ENCODE peak calls at places on chromosomes 3 and 15, in nine cellular contexts. One of them, this sample, is unnamed.

GRCh38 chr15:56948000-56948765 is 29.7 kb downstream of the TCF12 start:
- ATAC-seq in heart right ventricle: no peak
- ATAC-seq in naive thymus-derived CD8-positive, alpha-beta T cell: no peak
- ATAC-seq in left cardiac atrium: no peak
- ATAC-seq in activated T-helper 17 cell treated with anti-CD3 and anti-CD28 coated beads, Interleukin-2, amount 50 U/mL, for 72 hours: no peak
- ATAC-seq in sciatic nerve: peak; percentile 41
- ATAC-seq in CD4-positive, alpha-beta T cell: no peak
- ATAC-seq in right lobe of liver: peak; percentile 17
- ATAC-seq in IMR-90: peak; percentile 64
- ATAC-seq in this sample: no peak

GRCh38 chr15:49134683-49135341 is 20.6 kb downstream of the COPS2 start:
- ATAC-seq in heart right ventricle: no peak
- ATAC-seq in naive thymus-derived CD8-positive, alpha-beta T cell: no peak
- ATAC-seq in left cardiac atrium: no peak
- ATAC-seq in activated T-helper 17 cell treated with anti-CD3 and anti-CD28 coated beads, Interleukin-2, amount 50 U/mL, for 72 hours: no peak
- ATAC-seq in sciatic nerve: no peak
- ATAC-seq in CD4-positive, alpha-beta T cell: no peak
- ATAC-seq in right lobe of liver: no peak
- ATAC-seq in IMR-90: no peak
- ATAC-seq in this sample: no peak

GRCh38 chr15:47573673-47574072 is 143.6 kb upstream of the SEMA6D start:
- ATAC-seq in heart right ventricle: no peak
- ATAC-seq in naive thymus-derived CD8-positive, alpha-beta T cell: no peak
- ATAC-seq in left cardiac atrium: no peak
- ATAC-seq in activated T-helper 17 cell treated with anti-CD3 and anti-CD28 coated beads, Interleukin-2, amount 50 U/mL, for 72 hours: no peak
- ATAC-seq in sciatic nerve: no peak
- ATAC-seq in CD4-positive, alpha-beta T cell: no peak
- ATAC-seq in right lobe of liver: no peak
- ATAC-seq in IMR-90: no peak
- ATAC-seq in this sample: no peak

GRCh38 chr3:9088431-9089353 is 125.4 kb upstream of the RAD18 start:
- ATAC-seq in heart right ventricle: peak; percentile 58
- ATAC-seq in naive thymus-derived CD8-positive, alpha-beta T cell: no peak
- ATAC-seq in left cardiac atrium: peak; percentile 80
- ATAC-seq in activated T-helper 17 cell treated with anti-CD3 and anti-CD28 coated beads, Interleukin-2, amount 50 U/mL, for 72 hours: no peak
- ATAC-seq in sciatic nerve: peak; percentile 63
- ATAC-seq in CD4-positive, alpha-beta T cell: no peak
- ATAC-seq in right lobe of liver: peak; percentile 81
- ATAC-seq in IMR-90: peak; percentile 37
- ATAC-seq in this sample: no peak

GRCh38 chr3:178676077-178676476 is 139.8 kb downstream of the KCNMB2 start:
- ATAC-seq in heart right ventricle: peak; percentile 93
- ATAC-seq in naive thymus-derived CD8-positive, alpha-beta T cell: no peak
- ATAC-seq in left cardiac atrium: peak; percentile 78
- ATAC-seq in activated T-helper 17 cell treated with anti-CD3 and anti-CD28 coated beads, Interleukin-2, amount 50 U/mL, for 72 hours: no peak
- ATAC-seq in sciatic nerve: no peak
- ATAC-seq in CD4-positive, alpha-beta T cell: no peak
- ATAC-seq in right lobe of liver: no peak
- ATAC-seq in IMR-90: no peak
- ATAC-seq in this sample: no peak

GRCh38 chr3:150222190-150222548 is 185.9 kb upstream of the TSC22D2 start:
- ATAC-seq in heart right ventricle: no peak
- ATAC-seq in naive thymus-derived CD8-positive, alpha-beta T cell: no peak
- ATAC-seq in left cardiac atrium: no peak
- ATAC-seq in activated T-helper 17 cell treated with anti-CD3 and anti-CD28 coated beads, Interleukin-2, amount 50 U/mL, for 72 hours: no peak
- ATAC-seq in sciatic nerve: no peak
- ATAC-seq in CD4-positive, alpha-beta T cell: no peak
- ATAC-seq in right lobe of liver: no peak
- ATAC-seq in IMR-90: no peak
- ATAC-seq in this sample: no peak

GRCh38 chr15:81279621-81280051 is 44.3 kb downstream of the STARD5 start:
- ATAC-seq in heart right ventricle: no peak
- ATAC-seq in naive thymus-derived CD8-positive, alpha-beta T cell: no peak
- ATAC-seq in left cardiac atrium: no peak
- ATAC-seq in activated T-helper 17 cell treated with anti-CD3 and anti-CD28 coated beads, Interleukin-2, amount 50 U/mL, for 72 hours: no peak
- ATAC-seq in sciatic nerve: no peak
- ATAC-seq in CD4-positive, alpha-beta T cell: no peak
- ATAC-seq in right lobe of liver: no peak
- ATAC-seq in IMR-90: no peak
- ATAC-seq in this sample: no peak

GRCh38 chr3:33758278-33758677 is 40.2 kb upstream of the PDCD6IP start:
- ATAC-seq in heart right ventricle: no peak
- ATAC-seq in naive thymus-derived CD8-positive, alpha-beta T cell: no peak
- ATAC-seq in left cardiac atrium: no peak
- ATAC-seq in activated T-helper 17 cell treated with anti-CD3 and anti-CD28 coated beads, Interleukin-2, amount 50 U/mL, for 72 hours: no peak
- ATAC-seq in sciatic nerve: no peak
- ATAC-seq in CD4-positive, alpha-beta T cell: no peak
- ATAC-seq in right lobe of liver: no peak
- ATAC-seq in IMR-90: no peak
- ATAC-seq in this sample: no peak

GRCh38 chr15:27681038-27681437 is 418.1 kb downstream of the OCA2 start:
- ATAC-seq in heart right ventricle: no peak
- ATAC-seq in naive thymus-derived CD8-positive, alpha-beta T cell: no peak
- ATAC-seq in left cardiac atrium: no peak
- ATAC-seq in activated T-helper 17 cell treated with anti-CD3 and anti-CD28 coated beads, Interleukin-2, amount 50 U/mL, for 72 hours: no peak
- ATAC-seq in sciatic nerve: no peak
- ATAC-seq in CD4-positive, alpha-beta T cell: no peak
- ATAC-seq in right lobe of liver: no peak
- ATAC-seq in IMR-90: no peak
- ATAC-seq in this sample: no peak

GRCh38 chr3:10756546-10756945 is 59.5 kb upstream of the SLC6A11 start:
- ATAC-seq in heart right ventricle: no peak
- ATAC-seq in naive thymus-derived CD8-positive, alpha-beta T cell: no peak
- ATAC-seq in left cardiac atrium: no peak
- ATAC-seq in activated T-helper 17 cell treated with anti-CD3 and anti-CD28 coated beads, Interleukin-2, amount 50 U/mL, for 72 hours: no peak
- ATAC-seq in sciatic nerve: no peak
- ATAC-seq in CD4-positive, alpha-beta T cell: no peak
- ATAC-seq in right lobe of liver: no peak
- ATAC-seq in IMR-90: no peak
- ATAC-seq in this sample: no peak

GRCh38 chr3:185361920-185362319 is 1.0 kb upstream of the MAP3K13 start:
- ATAC-seq in heart right ventricle: no peak
- ATAC-seq in naive thymus-derived CD8-positive, alpha-beta T cell: no peak
- ATAC-seq in left cardiac atrium: no peak
- ATAC-seq in activated T-helper 17 cell treated with anti-CD3 and anti-CD28 coated beads, Interleukin-2, amount 50 U/mL, for 72 hours: no peak
- ATAC-seq in sciatic nerve: no peak
- ATAC-seq in CD4-positive, alpha-beta T cell: no peak
- ATAC-seq in right lobe of liver: peak; percentile 76
- ATAC-seq in IMR-90: no peak
- ATAC-seq in this sample: no peak

GRCh38 chr3:96814581-96815567 is at the start of gene EPHA6:
- ATAC-seq in heart right ventricle: peak; percentile 62
- ATAC-seq in naive thymus-derived CD8-positive, alpha-beta T cell: no peak
- ATAC-seq in left cardiac atrium: peak; percentile 65
- ATAC-seq in activated T-helper 17 cell treated with anti-CD3 and anti-CD28 coated beads, Interleukin-2, amount 50 U/mL, for 72 hours: no peak
- ATAC-seq in sciatic nerve: peak; percentile 60
- ATAC-seq in CD4-positive, alpha-beta T cell: no peak
- ATAC-seq in right lobe of liver: no peak
- ATAC-seq in IMR-90: no peak
- ATAC-seq in this sample: no peak

GRCh38 chr3:5426094-5426883 is 238.8 kb downstream of the EDEM1 start:
- ATAC-seq in heart right ventricle: no peak
- ATAC-seq in naive thymus-derived CD8-positive, alpha-beta T cell: peak; percentile 60
- ATAC-seq in left cardiac atrium: peak; percentile 84
- ATAC-seq in activated T-helper 17 cell treated with anti-CD3 and anti-CD28 coated beads, Interleukin-2, amount 50 U/mL, for 72 hours: peak; percentile 83
- ATAC-seq in sciatic nerve: peak; percentile 85
- ATAC-seq in CD4-positive, alpha-beta T cell: peak; percentile 56
- ATAC-seq in right lobe of liver: peak; percentile 93
- ATAC-seq in IMR-90: peak; percentile 71
- ATAC-seq in this sample: peak; percentile 53

GRCh38 chr3:156626104-156626503 is 48.3 kb upstream of the TIPARP start:
- ATAC-seq in heart right ventricle: no peak
- ATAC-seq in naive thymus-derived CD8-positive, alpha-beta T cell: no peak
- ATAC-seq in left cardiac atrium: no peak
- ATAC-seq in activated T-helper 17 cell treated with anti-CD3 and anti-CD28 coated beads, Interleukin-2, amount 50 U/mL, for 72 hours: peak; percentile 69
- ATAC-seq in sciatic nerve: no peak
- ATAC-seq in CD4-positive, alpha-beta T cell: no peak
- ATAC-seq in right lobe of liver: peak; percentile 38
- ATAC-seq in IMR-90: no peak
- ATAC-seq in this sample: peak; percentile 80

GRCh38 chr3:188520466-188520865 is 366.5 kb downstream of the LPP start:
- ATAC-seq in heart right ventricle: no peak
- ATAC-seq in naive thymus-derived CD8-positive, alpha-beta T cell: no peak
- ATAC-seq in left cardiac atrium: no peak
- ATAC-seq in activated T-helper 17 cell treated with anti-CD3 and anti-CD28 coated beads, Interleukin-2, amount 50 U/mL, for 72 hours: no peak
- ATAC-seq in sciatic nerve: peak; percentile 8
- ATAC-seq in CD4-positive, alpha-beta T cell: no peak
- ATAC-seq in right lobe of liver: no peak
- ATAC-seq in IMR-90: no peak
- ATAC-seq in this sample: no peak

GRCh38 chr15:70474367-70474681 is 289.0 kb downstream of the UACA start:
- ATAC-seq in heart right ventricle: peak; percentile 63
- ATAC-seq in naive thymus-derived CD8-positive, alpha-beta T cell: peak; percentile 24
- ATAC-seq in left cardiac atrium: peak; percentile 46
- ATAC-seq in activated T-helper 17 cell treated with anti-CD3 and anti-CD28 coated beads, Interleukin-2, amount 50 U/mL, for 72 hours: no peak
- ATAC-seq in sciatic nerve: no peak
- ATAC-seq in CD4-positive, alpha-beta T cell: no peak
- ATAC-seq in right lobe of liver: peak; percentile 18
- ATAC-seq in IMR-90: no peak
- ATAC-seq in this sample: no peak

GRCh38 chr3:47512416-47513124 is 942 bp downstream of the ELP6 start:
- ATAC-seq in heart right ventricle: peak; percentile 36
- ATAC-seq in naive thymus-derived CD8-positive, alpha-beta T cell: peak; percentile 9
- ATAC-seq in left cardiac atrium: peak; percentile 18
- ATAC-seq in activated T-helper 17 cell treated with anti-CD3 and anti-CD28 coated beads, Interleukin-2, amount 50 U/mL, for 72 hours: peak; percentile 23
- ATAC-seq in sciatic nerve: peak; percentile 22
- ATAC-seq in CD4-positive, alpha-beta T cell: peak; percentile 14
- ATAC-seq in right lobe of liver: peak; percentile 8
- ATAC-seq in IMR-90: peak; percentile 4
- ATAC-seq in this sample: no peak

GRCh38 chr3:1079641-1080040 is 13.2 kb upstream of the CNTN6 start:
- ATAC-seq in heart right ventricle: no peak
- ATAC-seq in naive thymus-derived CD8-positive, alpha-beta T cell: no peak
- ATAC-seq in left cardiac atrium: no peak
- ATAC-seq in activated T-helper 17 cell treated with anti-CD3 and anti-CD28 coated beads, Interleukin-2, amount 50 U/mL, for 72 hours: no peak
- ATAC-seq in sciatic nerve: no peak
- ATAC-seq in CD4-positive, alpha-beta T cell: no peak
- ATAC-seq in right lobe of liver: no peak
- ATAC-seq in IMR-90: no peak
- ATAC-seq in this sample: no peak

GRCh38 chr3:36060950-36061349 is 319.4 kb upstream of the STAC start:
- ATAC-seq in heart right ventricle: no peak
- ATAC-seq in naive thymus-derived CD8-positive, alpha-beta T cell: no peak
- ATAC-seq in left cardiac atrium: no peak
- ATAC-seq in activated T-helper 17 cell treated with anti-CD3 and anti-CD28 coated beads, Interleukin-2, amount 50 U/mL, for 72 hours: no peak
- ATAC-seq in sciatic nerve: no peak
- ATAC-seq in CD4-positive, alpha-beta T cell: no peak
- ATAC-seq in right lobe of liver: no peak
- ATAC-seq in IMR-90: no peak
- ATAC-seq in this sample: no peak

GRCh38 chr15:90550919-90551318 is 21.2 kb downstream of the CRTC3 start:
- ATAC-seq in heart right ventricle: no peak
- ATAC-seq in naive thymus-derived CD8-positive, alpha-beta T cell: no peak
- ATAC-seq in left cardiac atrium: peak; percentile 19
- ATAC-seq in activated T-helper 17 cell treated with anti-CD3 and anti-CD28 coated beads, Interleukin-2, amount 50 U/mL, for 72 hours: no peak
- ATAC-seq in sciatic nerve: no peak
- ATAC-seq in CD4-positive, alpha-beta T cell: no peak
- ATAC-seq in right lobe of liver: no peak
- ATAC-seq in IMR-90: no peak
- ATAC-seq in this sample: no peak

GRCh38 chr15:101324513-101325177 is 29.6 kb upstream of the SNRPA1 start:
- ATAC-seq in heart right ventricle: no peak
- ATAC-seq in naive thymus-derived CD8-positive, alpha-beta T cell: no peak
- ATAC-seq in left cardiac atrium: no peak
- ATAC-seq in activated T-helper 17 cell treated with anti-CD3 and anti-CD28 coated beads, Interleukin-2, amount 50 U/mL, for 72 hours: no peak
- ATAC-seq in sciatic nerve: no peak
- ATAC-seq in CD4-positive, alpha-beta T cell: no peak
- ATAC-seq in right lobe of liver: peak; percentile 58
- ATAC-seq in IMR-90: no peak
- ATAC-seq in this sample: no peak